ENCODE peak calls at places on chromosomes 13 and 19, in six cellular contexts. S is MM.1S, I is neuronal stem cell, L is SK-N-SH, N is fibroblast of lung, W is colonic mucosa. A is an unnamed sample.

GRCh38 chr13:40420160-40420740 is 246.2 kb downstream of the FOXO1 start:
- DNase-seq in S (no peak), I (no peak), L (no peak), N (no peak), W (no peak), A (no peak)

GRCh38 chr13:57630661-57631606 is 610 bp upstream of the PCDH17 start:
- DNase-seq in S (peak; percentile 6), I (no peak), L (peak; percentile 51), N (peak; percentile 21), W (no peak), A (no peak)

GRCh38 chr19:4367781-4368127 is 24.4 kb downstream of the MPND start:
- DNase-seq in S (no peak), I (no peak), L (no peak), N (no peak), W (no peak), A (no peak)

GRCh38 chr19:29665826-29666633 is 769 bp downstream of the PLEKHF1 start:
- DNase-seq in S (peak; percentile 34), I (peak; percentile 37), L (peak; percentile 70), N (peak; percentile 80), W (peak; percentile 45), A (no peak)

GRCh38 chr13:79227418-79227817 is 178.6 kb downstream of the RBM26 start:
- DNase-seq in S (no peak), I (no peak), L (no peak), N (no peak), W (no peak), A (no peak)

GRCh38 chr13:42078113-42078769 is 29.8 kb downstream of the DGKH start:
- DNase-seq in S (no peak), I (no peak), L (peak; percentile 20), N (no peak), W (no peak), A (no peak)

GRCh38 chr13:34011552-34012085 is 193.7 kb downstream of the RFC3 start:
- DNase-seq in S (no peak), I (no peak), L (no peak), N (no peak), W (no peak), A (no peak)

GRCh38 chr13:43122706-43123268 is 99.4 kb downstream of the DNAJC15 start:
- DNase-seq in S (no peak), I (no peak), L (peak; percentile 49), N (no peak), W (no peak), A (no peak)

GRCh38 chr19:1259873-1260748 is 9.0 kb upstream of the CIRBP start:
- DNase-seq in S (no peak), I (no peak), L (no peak), N (no peak), W (peak; percentile 62), A (no peak)

GRCh38 chr13:43815204-43815603 is 28.4 kb upstream of the ENOX1 start:
- DNase-seq in S (no peak), I (no peak), L (peak; percentile 20), N (peak; percentile 51), W (no peak), A (no peak)

GRCh38 chr13:99993660-99994455 is 12.3 kb downstream of the ZIC2 start:
- DNase-seq in S (no peak), I (peak; percentile 35), L (no peak), N (no peak), W (no peak), A (no peak)

GRCh38 chr19:15836345-15836594 is 20.8 kb upstream of the OR10H1 start:
- DNase-seq in S (no peak), I (no peak), L (no peak), N (peak; percentile 10), W (no peak), A (no peak)

GRCh38 chr13:96730676-96731075 is 263.6 kb downstream of the OXGR1 start:
- DNase-seq in S (no peak), I (no peak), L (no peak), N (no peak), W (no peak), A (no peak)

GRCh38 chr19:49343127-49343526 is 7.9 kb downstream of the CD37 start:
- DNase-seq in S (no peak), I (no peak), L (no peak), N (no peak), W (no peak), A (no peak)

GRCh38 chr13:35140321-35140720 is 198.3 kb downstream of the NBEA start:
- DNase-seq in S (no peak), I (no peak), L (no peak), N (peak; percentile 60), W (no peak), A (no peak)

GRCh38 chr13:31310781-31311180 is 111.0 kb downstream of the B3GLCT start:
- DNase-seq in S (no peak), I (no peak), L (no peak), N (no peak), W (no peak), A (no peak)

GRCh38 chr19:42360787-42361544 is 29.1 kb downstream of the CNFN start:
- DNase-seq in S (no peak), I (peak; percentile 29), L (peak; percentile 56), N (no peak), W (no peak), A (no peak)

GRCh38 chr13:98443800-98444325 is 133.0 kb downstream of the STK24 start:
- DNase-seq in S (no peak), I (no peak), L (no peak), N (no peak), W (no peak), A (no peak)

GRCh38 chr13:98444381-98444780 is 132.5 kb downstream of the STK24 start:
- DNase-seq in S (no peak), I (no peak), L (no peak), N (no peak), W (no peak), A (no peak)

GRCh38 chr13:98441056-98441676 is 135.7 kb downstream of the STK24 start:
- DNase-seq in S (no peak), I (no peak), L (no peak), N (no peak), W (no peak), A (no peak)

GRCh38 chr13:98442391-98443230 is 134.3 kb downstream of the STK24 start:
- DNase-seq in S (no peak), I (no peak), L (no peak), N (no peak), W (no peak), A (no peak)

GRCh38 chr13:98443329-98443728 is 133.6 kb downstream of the STK24 start:
- DNase-seq in S (no peak), I (no peak), L (no peak), N (peak; percentile 78), W (no peak), A (no peak)
- H3K9ac ChIP-seq in S (no peak overlapping the region), I (no peak overlapping the region), L (peak overlapping the region; percentile 25), N (peak overlapping the region; percentile 20), W (no peak overlapping the region), A (no peak overlapping the region)

GRCh38 chr19:2969104-2969504 is 8.3 kb upstream of the TLE6 start:
- DNase-seq in S (no peak), I (no peak), L (peak; percentile 59), N (peak; percentile 65), W (peak; percentile 51), A (no peak)
- H3K4me3 ChIP-seq in S (no peak overlapping the region), I (no peak overlapping the region), L (no peak overlapping the region), N (no peak overlapping the region), W (no peak overlapping the region), A (no peak overlapping the region)

GRCh38 chr13:112072531-112073244 is 5.7 kb downstream of the SOX1 start:
- DNase-seq in S (no peak), I (peak; percentile 83), L (no peak), N (no peak), W (no peak), A (no peak)
- H3K27ac ChIP-seq in S (no peak overlapping the region), I (peak overlapping the region; percentile 94), L (no peak overlapping the region), N (no peak overlapping the region), W (no peak overlapping the region), A (no peak overlapping the region)

GRCh38 chr19:11017275-11018035 is 56.6 kb downstream of the SMARCA4 start:
- DNase-seq in S (no peak), I (no peak), L (no peak), N (no peak), W (no peak), A (no peak)

GRCh38 chr19:11019824-11020223 is 59.0 kb downstream of the SMARCA4 start:
- DNase-seq in S (no peak), I (no peak), L (no peak), N (no peak), W (no peak), A (no peak)

GRCh38 chr19:11018179-11018578 is 57.3 kb downstream of the SMARCA4 start:
- DNase-seq in S (no peak), I (no peak), L (no peak), N (no peak), W (peak; percentile 75), A (no peak)

GRCh38 chr19:11019262-11019661 is 58.4 kb downstream of the SMARCA4 start:
- DNase-seq in S (no peak), I (no peak), L (no peak), N (no peak), W (no peak), A (no peak)

DNA sequence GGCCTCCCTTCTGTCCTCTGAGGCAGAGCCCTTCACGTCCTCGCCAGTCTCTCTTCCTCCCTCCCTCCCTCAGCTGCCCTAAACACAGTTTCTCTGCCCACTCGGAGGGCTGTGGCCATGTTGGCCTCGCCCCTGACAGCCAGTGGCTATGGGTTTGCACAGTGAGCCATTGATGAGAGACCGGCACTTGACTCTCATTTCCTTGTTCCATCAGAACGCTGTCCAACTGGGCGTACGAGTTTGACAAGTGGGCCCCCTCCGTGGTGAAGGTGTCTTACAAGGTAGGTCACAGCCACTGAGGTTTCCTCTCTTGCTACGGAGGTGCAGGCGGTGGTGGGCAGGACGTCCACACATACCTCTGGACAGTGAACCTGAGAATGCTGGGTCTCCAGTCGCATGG is 57.9 kb downstream of the SMARCA4 start:
- DNase-seq in S (no peak), I (no peak), L (no peak), N (no peak), W (peak; percentile 27), A (no peak)
- H3K9ac ChIP-seq in S (no peak overlapping the region), I (no peak overlapping the region), L (no peak overlapping the region), N (no peak overlapping the region), W (no peak overlapping the region), A (no peak overlapping the region)

GRCh38 chr13:55654243-55654642 is 1486.5 kb upstream of the PRR20A start:
- DNase-seq in S (no peak), I (no peak), L (no peak), N (no peak), W (no peak), A (no peak)
- H3K4me3 ChIP-seq in S (no peak overlapping the region), I (no peak overlapping the region), L (no peak overlapping the region), N (no peak overlapping the region), W (no peak overlapping the region), A (no peak overlapping the region)